ENCODE peak calls at places on chromosomes 3 and 15, in seven cellular contexts. Z is stimulated activated CD4-positive, alpha-beta T cell treated with anti-CD3 and anti-CD28 coated beads, Interleukin-2, amount 100 ng/mL, for 48 hours; B is HS-27A; S is cardiac fibroblast; Y is ovary; I is Daoy; A is brain microvascular endothelial cell. P is an unnamed sample.

GRCh38 chr3:197487911-197488391 is 67.8 kb downstream of the BDH1 start:
- DNase-seq in Z (no peak), B (peak), S (peak), Y (no peak), I (peak), A (peak), P (peak)

GRCh38 chr15:31887246-31887645 is 143.1 kb upstream of the CHRNA7 start:
- DNase-seq in Z (no peak), B (no peak), S (no peak), Y (no peak), I (peak), A (no peak), P (no peak)

GRCh38 chr3:123568034-123568433 is 16.8 kb downstream of the HACD2 start:
- DNase-seq in Z (no peak), B (no peak), S (no peak), Y (no peak), I (no peak), A (no peak), P (no peak)

GRCh38 chr3:126498936-126499335 is 18.6 kb downstream of the UROC1 start:
- DNase-seq in Z (no peak), B (no peak), S (no peak), Y (no peak), I (no peak), A (no peak), P (no peak)

GRCh38 chr3:193149998-193150397 is 91.0 kb upstream of the PLAAT1 start:
- DNase-seq in Z (no peak), B (no peak), S (no peak), Y (no peak), I (no peak), A (no peak), P (no peak)

GRCh38 chr3:38510631-38511030 is 14.5 kb downstream of the EXOG start:
- DNase-seq in Z (no peak), B (no peak), S (no peak), Y (no peak), I (no peak), A (no peak), P (no peak)

GRCh38 chr3:69842789-69843188 is 103.5 kb downstream of the MITF start:
- DNase-seq in Z (no peak), B (no peak), S (no peak), Y (peak), I (no peak), A (no peak), P (no peak)

GRCh38 chr3:188351648-188352047 is 197.7 kb downstream of the LPP start:
- DNase-seq in Z (no peak), B (no peak), S (no peak), Y (no peak), I (no peak), A (no peak), P (no peak)

GRCh38 chr3:129934234-129935123 is 40.0 kb upstream of the TRH start:
- DNase-seq in Z (peak), B (peak), S (peak), Y (peak), I (peak), A (peak), P (no peak)

GRCh38 chr3:156787926-156788663 is 38.1 kb upstream of the LEKR1 start:
- DNase-seq in Z (no peak), B (peak), S (peak), Y (no peak), I (peak), A (peak), P (peak)

GRCh38 chr3:146589899-146590508 is 15.1 kb downstream of the PLSCR5 start:
- DNase-seq in Z (no peak), B (peak), S (peak), Y (no peak), I (peak), A (peak), P (no peak)

GRCh38 chr3:445960-446359 is 249.4 kb downstream of the CHL1 start:
- DNase-seq in Z (no peak), B (no peak), S (no peak), Y (no peak), I (no peak), A (no peak), P (no peak)

GRCh38 chr15:55588070-55588817 is at the start of gene PYGO1:
- DNase-seq in Z (no peak), B (no peak), S (peak), Y (peak), I (peak), A (peak), P (no peak)

GRCh38 chr3:175342196-175342595 is 483.1 kb downstream of the NAALADL2 start:
- DNase-seq in Z (no peak), B (no peak), S (no peak), Y (no peak), I (peak), A (peak), P (peak)

GRCh38 chr3:167742338-167742737 is 6.8 kb downstream of the SERPINI1 start:
- DNase-seq in Z (no peak), B (no peak), S (no peak), Y (no peak), I (no peak), A (no peak), P (no peak)